ENCODE peak calls at places on chromosomes 7 and 10, in seven cellular contexts. C is stomach, F is tibial nerve, G is ovary, Z is breast epithelium, M is body of pancreas, V is Peyer's patch. H is an unnamed sample. For H3K9me3, the result is how much of the 10 kb centered on the place peaks cover.

GRCh38 chr7:153193144-153193595 is 433.6 kb downstream of the ACTR3B start:
- DNase-seq in C (no peak), G (peak), Z (no peak), V (no peak), M (peak), F (no peak), H (no peak)

GRCh38 chr10:29344073-29344820 is 55.4 kb downstream of the LYZL1 start:
- DNase-seq in F (peak), G (no peak), C (no peak), M (no peak), V (no peak), Z (no peak), H (no peak)

GRCh38 chr10:60760711-60761210 is 17.5 kb upstream of the CDK1 start:
- DNase-seq in V (no peak), F (no peak), Z (no peak), M (no peak), G (no peak), C (no peak), H (no peak)

GRCh38 chr10:110224992-110225391 is 17.6 kb downstream of the MXI1 start:
- DNase-seq in Z (no peak), C (no peak), G (no peak), V (no peak), F (no peak), M (no peak), H (peak)

GRCh38 chr7:2601907-2602735 is 29.7 kb upstream of the TTYH3 start:
- DNase-seq in M (no peak), Z (no peak), F (no peak), G (no peak), V (no peak), C (no peak), H (no peak)

GRCh38 chr7:76047305-76047810 is 442 bp downstream of the STYXL1 start:
- DNase-seq in M (peak), V (no peak), Z (no peak), G (no peak), C (no peak), F (no peak), H (no peak)

GRCh38 chr10:132607491-132607890 is 69.9 kb downstream of the INPP5A start:
- DNase-seq in G (peak), V (peak), F (no peak), C (no peak), M (no peak), Z (no peak), H (no peak)

GRCh38 chr10:15305634-15306033 is 65.5 kb downstream of the FAM171A1 start:
- DNase-seq in F (no peak), G (no peak), Z (no peak), C (no peak), V (no peak), M (no peak), H (no peak)

GRCh38 chr10:130481076-130481930 is 345.1 kb downstream of the GLRX3 start:
- DNase-seq in V (no peak), C (no peak), M (no peak), G (no peak), Z (no peak), F (no peak), H (no peak)

GRCh38 chr7:116167177-116167576 is 43.2 kb upstream of the TES start:
- DNase-seq in G (no peak), V (no peak), F (no peak), C (no peak), Z (no peak), M (no peak), H (no peak)

GRCh38 chr7:142391191-142391992 is 133.5 kb upstream of the PRSS58 start:
- DNase-seq in C (no peak), V (peak), M (no peak), G (no peak), Z (no peak), F (no peak), H (no peak)

GRCh38 chr10:1374501-1374900 is 318.3 kb downstream of the WDR37 start:
- DNase-seq in M (no peak), V (peak), G (no peak), Z (no peak), C (no peak), F (no peak), H (peak)

GRCh38 chr7:15459018-15459621 is 102.7 kb downstream of the AGMO start:
- DNase-seq in V (no peak), M (no peak), Z (no peak), G (no peak), F (no peak), C (no peak), H (no peak)

GRCh38 chr10:103445767-103446567 is 6.2 kb downstream of the CALHM2 start:
- DNase-seq in Z (peak), G (peak), V (peak), M (peak), F (peak), C (no peak), H (peak)

GRCh38 chr7:3537210-3537875 is 236.3 kb downstream of the SDK1 start:
- DNase-seq in M (no peak), F (no peak), Z (no peak), G (no peak), C (no peak), V (no peak), H (peak)

GRCh38 chr7:106050002-106050742 is 61.9 kb downstream of the SYPL1 start:
- DNase-seq in F (no peak), G (no peak), V (no peak), C (no peak), M (no peak), Z (no peak), H (no peak)

GRCh38 chr10:80283536-80284199 is 5.8 kb downstream of the MAT1A start:
- DNase-seq in F (no peak), G (no peak), Z (no peak), V (peak), C (no peak), M (no peak), H (peak)

GRCh38 chr7:41969713-41970112 is 266.8 kb upstream of the INHBA start:
- DNase-seq in F (no peak), V (no peak), C (no peak), M (no peak), Z (no peak), G (no peak), H (no peak)

GRCh38 chr10:80472234-80473095 is 18.4 kb downstream of the TSPAN14 start:
- DNase-seq in V (peak), C (no peak), M (no peak), F (no peak), Z (no peak), G (no peak), H (no peak)

GRCh38 chr10:29151011-29151410 is 137.9 kb upstream of the LYZL1 start:
- DNase-seq in C (no peak), F (no peak), V (no peak), G (no peak), Z (no peak), M (no peak), H (no peak)

GRCh38 chr7:98051118-98051744 is 55.4 kb upstream of the LMTK2 start:
- DNase-seq in F (no peak), C (peak), Z (no peak), M (peak), V (peak), G (no peak), H (no peak)

GRCh38 chr7:138338361-138338760 is 121.7 kb upstream of the TRIM24 start:
- DNase-seq in C (peak), V (no peak), M (peak), Z (peak), G (peak), F (peak), H (no peak)

GRCh38 chr10:75712241-75712880 is 280.9 kb downstream of the LRMDA start:
- DNase-seq in V (no peak), M (no peak), G (peak), Z (no peak), F (no peak), C (no peak), H (peak)

GRCh38 chr7:123522061-123522460 is 12.3 kb downstream of the IQUB start:
- DNase-seq in F (no peak), G (no peak), C (no peak), M (no peak), V (no peak), Z (no peak), H (no peak)

GRCh38 chr7:40641717-40642116 is 506.9 kb downstream of the SUGCT start:
- DNase-seq in F (no peak), M (no peak), C (no peak), V (no peak), G (no peak), Z (no peak), H (no peak)

GRCh38 chr10:8179081-8179480 is 124.6 kb downstream of the GATA3 start:
- DNase-seq in M (no peak), Z (no peak), F (no peak), C (no peak), G (no peak), V (no peak), H (peak)

GRCh38 chr7:4789194-4790077 is 14.0 kb downstream of the AP5Z1 start:
- DNase-seq in G (peak), C (no peak), F (no peak), Z (no peak), M (no peak), V (no peak), H (no peak)

GRCh38 chr7:140402178-140402835 is 1.6 kb upstream of the RAB19 start:
- DNase-seq in G (no peak), F (no peak), Z (no peak), V (no peak), C (no peak), M (no peak), H (no peak)

GRCh38 chr10:26741368-26741767 is 43.9 kb downstream of the PDSS1 start:
- DNase-seq in F (no peak), Z (no peak), C (no peak), M (no peak), G (no peak), V (no peak), H (no peak)

GRCh38 chr7:111159426-111159825 is 68.5 kb downstream of the LRRN3 start:
- DNase-seq in V (no peak), G (no peak), C (no peak), F (no peak), Z (no peak), M (no peak), H (no peak)

GRCh38 chr7:27840314-27840713 is 100.4 kb downstream of the TAX1BP1 start:
- DNase-seq in M (no peak), G (no peak), V (no peak), F (no peak), Z (no peak), C (no peak), H (no peak)

GRCh38 chr7:148862481-148862880 is 21.6 kb downstream of the EZH2 start:
- DNase-seq in C (no peak), F (no peak), Z (no peak), V (no peak), M (no peak), G (no peak), H (no peak)

GRCh38 chr10:90871279-90871760 is 454 bp upstream of the RPP30 start:
- DNase-seq in C (no peak), Z (no peak), G (peak), V (peak), F (no peak), M (peak), H (no peak)
- TF ChIP-seq CTCF in C (peak), Z (no peak), G (no peak), V (peak), F (no peak), M (no peak), H (peak)

GRCh38 chr7:157547611-157548010 is 210.8 kb downstream of the DNAJB6 start:
- DNase-seq in V (peak), M (no peak), G (no peak), C (no peak), Z (no peak), F (no peak), H (no peak)
- H3K9me3 ChIP-seq in V (under half), M (under half), G (under half), C (under half), Z (under half), F (under half), H (under half)

GRCh38 chr7:99472561-99473314 is at the start of gene ZNF789:
- DNase-seq in M (peak), V (peak), G (peak), C (peak), Z (peak), F (peak), H (peak)
- TF ChIP-seq POLR2A in M (peak), V (peak), G (no peak), C (no peak), Z (no peak), F (peak), H (no peak)

GRCh38 chr10:114437456-114438292 is 33.4 kb upstream of the AFAP1L2 start:
- DNase-seq in G (no peak), Z (no peak), M (peak), F (no peak), V (no peak), C (no peak), H (no peak)
- TF ChIP-seq CTCF in G (no peak), Z (peak), M (no peak), F (peak), V (peak), C (peak), H (peak)